ENCODE peak calls at places on chromosomes 5 and 9, in six cellular contexts. H is GM13976, O is dermis microvascular lymphatic vessel endothelial cell, L is A549, T is lower lobe of right lung, A is iris pigment epithelial cell. X is an unnamed sample.

GRCh38 chr5:123856736-123857135 is 344.8 kb downstream of the CSNK1G3 start:
- DNase-seq in O (no peak), L (no peak), T (no peak), H (no peak), A (no peak), X (no peak)

GRCh38 chr5:179377421-179378115 is 32.3 kb upstream of the ADAMTS2 start:
- DNase-seq in O (no peak), T (no peak), H (peak), L (no peak), A (no peak), X (no peak)

GRCh38 chr5:160635046-160635445 is 213.4 kb downstream of the PTTG1 start:
- DNase-seq in A (no peak), H (no peak), T (no peak), L (no peak), O (no peak), X (no peak)

GRCh38 chr9:134687556-134687955 is 46.0 kb downstream of the COL5A1 start:
- DNase-seq in O (no peak), H (no peak), T (peak), A (no peak), L (no peak), X (no peak)

GRCh38 chr5:179913461-179913860 is 5.8 kb upstream of the TBC1D9B start:
- DNase-seq in A (no peak), H (no peak), L (no peak), T (no peak), O (no peak), X (no peak)

GRCh38 chr5:80318212-80318611 is 1.6 kb upstream of the SPZ1 start:
- DNase-seq in H (no peak), L (no peak), A (peak), T (no peak), O (no peak), X (peak)

GRCh38 chr5:116738270-116738947 is 163.8 kb upstream of the SEMA6A start:
- DNase-seq in L (no peak), H (no peak), A (no peak), T (no peak), O (peak), X (no peak)

GRCh38 chr9:102642651-102643050 is 352.5 kb upstream of the CYLC2 start:
- DNase-seq in L (no peak), T (no peak), H (no peak), A (no peak), O (no peak), X (no peak)

GRCh38 chr9:129405089-129405830 is 215.6 kb downstream of the C9orf50 start:
- DNase-seq in L (peak), T (peak), O (no peak), H (no peak), A (peak), X (no peak)

GRCh38 chr9:95773061-95773433 is 102.4 kb upstream of the ERCC6L2 start:
- DNase-seq in T (no peak), O (no peak), H (no peak), L (no peak), A (peak), X (no peak)

GRCh38 chr5:137604348-137605095 is 105.4 kb upstream of the SPOCK1 start:
- DNase-seq in H (no peak), A (no peak), O (no peak), T (no peak), L (no peak), X (no peak)

GRCh38 chr5:132497488-132497997 is 7.0 kb upstream of the IRF1 start:
- DNase-seq in T (peak), H (no peak), L (peak), A (peak), O (no peak), X (no peak)

GRCh38 chr5:151570058-151570457 is 21.1 kb downstream of the FAT2 start:
- DNase-seq in L (no peak), T (no peak), O (no peak), A (no peak), H (no peak), X (no peak)

GRCh38 chr5:59007460-59008063 is 424.7 kb downstream of the RAB3C start:
- DNase-seq in T (no peak), A (no peak), L (no peak), H (peak), O (peak), X (peak)

GRCh38 chr5:79872309-79872708 is 118.8 kb downstream of the MTX3 start:
- DNase-seq in O (peak), L (no peak), A (no peak), T (no peak), H (no peak), X (no peak)

GRCh38 chr5:171848911-171849520 is 63.4 kb downstream of the SMIM23 start:
- DNase-seq in O (no peak), H (peak), A (no peak), T (no peak), L (no peak), X (no peak)

GRCh38 chr5:539469-540214 is 15.4 kb upstream of the SLC9A3 start:
- DNase-seq in O (no peak), L (no peak), T (peak), H (no peak), A (no peak), X (no peak)

X was measured in NCI-H1694 treated with DMSO at 0.1 percent for 48 hours.